ENCODE peak calls at places on chromosomes 7 and 10, in eight cellular contexts. K is choroid plexus epithelial cell, F is Ammon's horn, S is T-helper 2 cell, T is fibroblast of the aortic adventitia, X is A549, B is COLO829, U is NCI-H510A. W is an unnamed sample.

GRCh38 chr10:30207485-30208052 is 141.5 kb downstream of the MTPAP start:
- DNase-seq in X (no peak), B (no peak), U (no peak), S (no peak), K (peak), T (no peak), F (no peak), W (no peak)

GRCh38 chr10:76036410-76036940 is 605.1 kb downstream of the LRMDA start:
- DNase-seq in T (peak), X (peak), U (no peak), F (peak), B (peak), S (no peak), K (peak), W (no peak)

GRCh38 chr7:36273836-36274235 is 115.8 kb upstream of the ANLN start:
- DNase-seq in F (no peak), U (no peak), S (no peak), K (no peak), X (no peak), B (no peak), T (no peak), W (no peak)

GRCh38 chr10:26438534-26439269 is 561 bp downstream of the APBB1IP start:
- DNase-seq in B (no peak), U (no peak), K (no peak), T (peak), X (no peak), S (peak), F (no peak), W (peak)

GRCh38 chr10:96017227-96017687 is 26.1 kb upstream of the CCNJ start:
- DNase-seq in F (peak), S (no peak), K (peak), B (peak), X (peak), U (no peak), T (peak), W (no peak)

GRCh38 chr7:101363196-101363733 is 590 bp downstream of the COL26A1 start:
- DNase-seq in F (no peak), S (no peak), B (no peak), X (no peak), U (no peak), T (no peak), K (no peak), W (no peak)

GRCh38 chr7:94431203-94431602 is 36.5 kb downstream of the COL1A2 start:
- DNase-seq in U (no peak), X (no peak), T (peak), K (peak), B (no peak), F (no peak), S (no peak), W (no peak)

GRCh38 chr7:36600869-36601530 is 123.3 kb downstream of the AOAH start:
- DNase-seq in X (peak), T (peak), K (peak), B (no peak), S (no peak), F (peak), U (no peak), W (no peak)

GRCh38 chr7:102284399-102284798 is 2.3 kb upstream of the SH2B2 start:
- DNase-seq in U (no peak), B (no peak), T (no peak), S (peak), K (no peak), X (no peak), F (no peak), W (no peak)

GRCh38 chr7:4951903-4952636 is 6.9 kb downstream of the MMD2 start:
- DNase-seq in T (peak), K (peak), B (peak), S (no peak), F (no peak), U (no peak), X (no peak), W (no peak)

GRCh38 chr7:15839415-15840100 is 153.1 kb upstream of the MEOX2 start:
- DNase-seq in S (no peak), T (peak), B (no peak), U (no peak), K (peak), F (peak), X (no peak), W (no peak)

GRCh38 chr7:75989726-75990388 is 4.5 kb downstream of the TMEM120A start:
- DNase-seq in X (no peak), F (peak), T (peak), S (no peak), K (no peak), U (no peak), B (no peak), W (no peak)

GRCh38 chr10:69730251-69731156 is 71.2 kb upstream of the COL13A1 start:
- DNase-seq in F (peak), X (no peak), U (no peak), B (no peak), K (peak), T (peak), S (no peak), W (no peak)

GRCh38 chr7:19491821-19492452 is 216.9 kb downstream of the POLR1F start:
- DNase-seq in X (peak), F (peak), T (peak), S (no peak), B (peak), U (no peak), K (peak), W (no peak)

GRCh38 chr10:437698-438490 is 251.6 kb downstream of the DIP2C start:
- DNase-seq in S (no peak), T (no peak), F (no peak), K (no peak), U (no peak), B (peak), X (no peak), W (no peak)

GRCh38 chr10:77030408-77030717 is 607.2 kb downstream of the KCNMA1 start:
- DNase-seq in X (no peak), T (no peak), B (no peak), K (no peak), S (no peak), U (no peak), F (no peak), W (no peak)

GRCh38 chr7:104196161-104196560 is 11.7 kb downstream of the ORC5 start:
- DNase-seq in U (no peak), B (no peak), K (peak), T (no peak), X (no peak), F (no peak), S (no peak), W (no peak)

GRCh38 chr10:76117949-76118348 is 686.5 kb downstream of the LRMDA start:
- DNase-seq in K (no peak), F (no peak), B (no peak), U (no peak), T (peak), S (no peak), X (no peak), W (no peak)

GRCh38 chr7:148222716-148223115 is 367.9 kb upstream of the C7orf33 start:
- DNase-seq in U (no peak), B (no peak), X (no peak), F (no peak), S (no peak), T (no peak), K (no peak), W (no peak)

GRCh38 chr10:128324058-128324457 is 197.8 kb upstream of the MKI67 start:
- DNase-seq in X (peak), F (peak), S (no peak), T (no peak), U (no peak), B (no peak), K (no peak), W (no peak)

GRCh38 chr10:99777918-99778716 is 4.3 kb upstream of the ABCC2 start:
- DNase-seq in U (no peak), X (peak), T (no peak), B (no peak), K (peak), F (no peak), S (no peak), W (no peak)

GRCh38 chr10:14052926-14053325 is 277.8 kb downstream of the FRMD4A start:
- DNase-seq in U (no peak), F (no peak), K (no peak), B (no peak), X (no peak), T (no peak), S (no peak), W (no peak)